ENCODE peak calls at places on chromosomes 6 and 20, in seven cellular contexts. One of them, this sample, is unnamed.
A peak's percentile ranks its signal among the peaks of the same experiment; 100 is the strongest.

GRCh38 chr6:169990095-169991030 is 238.9 kb downstream of the ERMARD start:
- DNase-seq in colonic mucosa: no peak
- DNase-seq in uterus: peak; percentile 10
- DNase-seq in AG10803: no peak
- DNase-seq in pancreas: peak; percentile 39
- DNase-seq in OCI-LY7: peak; percentile 58
- DNase-seq in thoracic aorta: no peak
- DNase-seq in this sample: no peak

GRCh38 chr6:22149501-22150490 is 147.0 kb downstream of the PRL start:
- DNase-seq in colonic mucosa: no peak
- DNase-seq in uterus: no peak
- DNase-seq in AG10803: no peak
- DNase-seq in pancreas: no peak
- DNase-seq in OCI-LY7: no peak
- DNase-seq in thoracic aorta: no peak
- DNase-seq in this sample: peak; percentile 36

GRCh38 chr6:38170666-38171065 is 351.1 kb downstream of the ZFAND3 start:
- DNase-seq in colonic mucosa: no peak
- DNase-seq in uterus: no peak
- DNase-seq in AG10803: no peak
- DNase-seq in pancreas: no peak
- DNase-seq in OCI-LY7: no peak
- DNase-seq in thoracic aorta: no peak
- DNase-seq in this sample: no peak

GRCh38 chr6:6884193-6884627 is 223.6 kb upstream of the RREB1 start:
- DNase-seq in colonic mucosa: no peak
- DNase-seq in uterus: no peak
- DNase-seq in AG10803: peak; percentile 8
- DNase-seq in pancreas: no peak
- DNase-seq in OCI-LY7: no peak
- DNase-seq in thoracic aorta: no peak
- DNase-seq in this sample: no peak

GRCh38 chr6:8481727-8482126 is 46.4 kb upstream of the SLC35B3 start:
- DNase-seq in colonic mucosa: no peak
- DNase-seq in uterus: no peak
- DNase-seq in AG10803: peak; percentile 15
- DNase-seq in pancreas: no peak
- DNase-seq in OCI-LY7: no peak
- DNase-seq in thoracic aorta: no peak
- DNase-seq in this sample: no peak

GRCh38 chr6:133424359-133424758 is 183.2 kb downstream of the EYA4 start:
- DNase-seq in colonic mucosa: no peak
- DNase-seq in uterus: no peak
- DNase-seq in AG10803: no peak
- DNase-seq in pancreas: no peak
- DNase-seq in OCI-LY7: no peak
- DNase-seq in thoracic aorta: no peak
- DNase-seq in this sample: no peak

GRCh38 chr6:115759051-115759450 is 301.6 kb downstream of the FRK start:
- DNase-seq in colonic mucosa: no peak
- DNase-seq in uterus: no peak
- DNase-seq in AG10803: no peak
- DNase-seq in pancreas: no peak
- DNase-seq in OCI-LY7: no peak
- DNase-seq in thoracic aorta: no peak
- DNase-seq in this sample: no peak

GRCh38 chr20:34177060-34177459 is 64.2 kb upstream of the ASIP start:
- DNase-seq in colonic mucosa: no peak
- DNase-seq in uterus: no peak
- DNase-seq in AG10803: no peak
- DNase-seq in pancreas: no peak
- DNase-seq in OCI-LY7: no peak
- DNase-seq in thoracic aorta: no peak
- DNase-seq in this sample: no peak

GRCh38 chr20:14522595-14522994 is 185.2 kb upstream of the FLRT3 start:
- DNase-seq in colonic mucosa: no peak
- DNase-seq in uterus: no peak
- DNase-seq in AG10803: no peak
- DNase-seq in pancreas: no peak
- DNase-seq in OCI-LY7: no peak
- DNase-seq in thoracic aorta: no peak
- DNase-seq in this sample: no peak

GRCh38 chr6:166420351-166420750 is 37.6 kb upstream of the MPC1 start:
- DNase-seq in colonic mucosa: no peak
- DNase-seq in uterus: no peak
- DNase-seq in AG10803: peak; percentile 34
- DNase-seq in pancreas: no peak
- DNase-seq in OCI-LY7: no peak
- DNase-seq in thoracic aorta: no peak
- DNase-seq in this sample: no peak

GRCh38 chr20:15834857-15835256 is 738.4 kb downstream of the KIF16B start:
- DNase-seq in colonic mucosa: no peak
- DNase-seq in uterus: no peak
- DNase-seq in AG10803: no peak
- DNase-seq in pancreas: no peak
- DNase-seq in OCI-LY7: no peak
- DNase-seq in thoracic aorta: no peak
- DNase-seq in this sample: no peak

GRCh38 chr6:14796974-14797762 is 448.7 kb upstream of the JARID2 start:
- DNase-seq in colonic mucosa: no peak
- DNase-seq in uterus: no peak
- DNase-seq in AG10803: peak; percentile 84
- DNase-seq in pancreas: no peak
- DNase-seq in OCI-LY7: peak; percentile 33
- DNase-seq in thoracic aorta: no peak
- DNase-seq in this sample: no peak

GRCh38 chr6:25392372-25392771 is 113.2 kb downstream of the CARMIL1 start:
- DNase-seq in colonic mucosa: no peak
- DNase-seq in uterus: no peak
- DNase-seq in AG10803: peak; percentile 36
- DNase-seq in pancreas: no peak
- DNase-seq in OCI-LY7: no peak
- DNase-seq in thoracic aorta: no peak
- DNase-seq in this sample: no peak

GRCh38 chr6:49849121-49849907 is 17.0 kb downstream of the CRISP1 start:
- DNase-seq in colonic mucosa: no peak
- DNase-seq in uterus: no peak
- DNase-seq in AG10803: peak; percentile 54
- DNase-seq in pancreas: no peak
- DNase-seq in OCI-LY7: peak; percentile 72
- DNase-seq in thoracic aorta: no peak
- DNase-seq in this sample: no peak

GRCh38 chr6:1593958-1594314 is 15.8 kb upstream of the FOXC1 start:
- DNase-seq in colonic mucosa: no peak
- DNase-seq in uterus: no peak
- DNase-seq in AG10803: no peak
- DNase-seq in pancreas: no peak
- DNase-seq in OCI-LY7: no peak
- DNase-seq in thoracic aorta: no peak
- DNase-seq in this sample: no peak

GRCh38 chr6:33761922-33762629 is 15.4 kb upstream of the IP6K3 start:
- DNase-seq in colonic mucosa: peak; percentile 83
- DNase-seq in uterus: peak; percentile 44
- DNase-seq in AG10803: peak; percentile 53
- DNase-seq in pancreas: peak; percentile 77
- DNase-seq in OCI-LY7: peak; percentile 52
- DNase-seq in thoracic aorta: no peak
- DNase-seq in this sample: peak; percentile 65

GRCh38 chr6:2185056-2185455 is 60.3 kb downstream of the GMDS start:
- DNase-seq in colonic mucosa: no peak
- DNase-seq in uterus: no peak
- DNase-seq in AG10803: no peak
- DNase-seq in pancreas: no peak
- DNase-seq in OCI-LY7: no peak
- DNase-seq in thoracic aorta: no peak
- DNase-seq in this sample: no peak

GRCh38 chr6:43950731-43951062 is 176.6 kb downstream of the MRPL14 start:
- DNase-seq in colonic mucosa: no peak
- DNase-seq in uterus: no peak
- DNase-seq in AG10803: no peak
- DNase-seq in pancreas: peak; percentile 11
- DNase-seq in OCI-LY7: no peak
- DNase-seq in thoracic aorta: no peak
- DNase-seq in this sample: no peak

GRCh38 chr6:166277021-166277420 is 31.2 kb downstream of the PRR18 start:
- DNase-seq in colonic mucosa: no peak
- DNase-seq in uterus: no peak
- DNase-seq in AG10803: peak; percentile 54
- DNase-seq in pancreas: no peak
- DNase-seq in OCI-LY7: no peak
- DNase-seq in thoracic aorta: no peak
- DNase-seq in this sample: no peak

GRCh38 chr6:21342496-21342895 is 251.1 kb upstream of the SOX4 start:
- DNase-seq in colonic mucosa: no peak
- DNase-seq in uterus: no peak
- DNase-seq in AG10803: peak; percentile 8
- DNase-seq in pancreas: no peak
- DNase-seq in OCI-LY7: no peak
- DNase-seq in thoracic aorta: no peak
- DNase-seq in this sample: no peak

DNA sequence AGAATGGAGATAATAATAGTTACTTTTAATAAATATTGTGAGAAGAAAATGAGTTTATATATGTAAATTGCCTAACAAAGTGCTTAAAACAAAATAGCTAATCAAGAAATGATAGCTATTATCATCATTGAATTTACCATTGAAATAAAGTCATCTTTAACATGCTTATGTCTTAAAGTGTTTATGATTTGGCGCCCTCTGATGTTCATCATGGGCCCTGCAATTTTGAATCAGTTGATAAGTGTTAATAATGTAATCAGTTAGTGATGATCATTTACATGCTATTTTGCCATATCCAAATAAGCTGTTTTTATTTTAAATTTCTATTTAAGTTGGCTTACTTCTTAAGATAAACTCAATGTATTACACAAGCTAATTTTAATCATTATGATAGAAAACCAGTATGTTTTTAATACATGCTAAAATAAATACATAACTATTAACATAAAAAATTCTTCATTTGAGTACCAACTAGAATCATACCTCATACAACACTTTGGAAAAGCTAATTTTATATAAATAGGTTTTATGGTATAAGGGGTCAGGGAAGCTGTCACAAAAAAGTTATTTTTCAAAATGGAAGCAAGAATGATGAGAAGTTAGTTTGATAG is 39.2 kb upstream of the TPD52L1 start:
- DNase-seq in colonic mucosa: peak; percentile 60
- DNase-seq in uterus: peak; percentile 28
- DNase-seq in AG10803: peak; percentile 63
- DNase-seq in pancreas: no peak
- DNase-seq in OCI-LY7: peak; percentile 41
- DNase-seq in thoracic aorta: no peak
- DNase-seq in this sample: peak; percentile 31
- TF ChIP-seq CTCF in colonic mucosa: peak; percentile 87
- TF ChIP-seq CTCF in uterus: peak; percentile 83
- TF ChIP-seq CTCF in AG10803: peak; percentile 95
- TF ChIP-seq CTCF in pancreas: peak; percentile 70
- TF ChIP-seq CTCF in OCI-LY7: peak; percentile 93
- TF ChIP-seq CTCF in thoracic aorta: peak; percentile 68
- TF ChIP-seq CTCF in this sample: peak; percentile 91

GRCh38 chr6:117191009-117191408 is 74.3 kb upstream of the VGLL2 start:
- DNase-seq in colonic mucosa: no peak
- DNase-seq in uterus: no peak
- DNase-seq in AG10803: no peak
- DNase-seq in pancreas: no peak
- DNase-seq in OCI-LY7: no peak
- DNase-seq in thoracic aorta: no peak
- DNase-seq in this sample: no peak

GRCh38 chr6:117191448-117191847 is 73.9 kb upstream of the VGLL2 start:
- DNase-seq in colonic mucosa: no peak
- DNase-seq in uterus: no peak
- DNase-seq in AG10803: no peak
- DNase-seq in pancreas: no peak
- DNase-seq in OCI-LY7: no peak
- DNase-seq in thoracic aorta: no peak
- DNase-seq in this sample: no peak

GRCh38 chr6:117188627-117189201 is 76.6 kb upstream of the VGLL2 start:
- DNase-seq in colonic mucosa: no peak
- DNase-seq in uterus: no peak
- DNase-seq in AG10803: no peak
- DNase-seq in pancreas: no peak
- DNase-seq in OCI-LY7: peak; percentile 16
- DNase-seq in thoracic aorta: no peak
- DNase-seq in this sample: no peak
- TF ChIP-seq CTCF in colonic mucosa: no peak
- TF ChIP-seq CTCF in uterus: no peak
- TF ChIP-seq CTCF in AG10803: peak; percentile 27
- TF ChIP-seq CTCF in pancreas: no peak
- TF ChIP-seq CTCF in OCI-LY7: peak; percentile 81
- TF ChIP-seq CTCF in thoracic aorta: no peak
- TF ChIP-seq CTCF in this sample: peak; percentile 65

DNA sequence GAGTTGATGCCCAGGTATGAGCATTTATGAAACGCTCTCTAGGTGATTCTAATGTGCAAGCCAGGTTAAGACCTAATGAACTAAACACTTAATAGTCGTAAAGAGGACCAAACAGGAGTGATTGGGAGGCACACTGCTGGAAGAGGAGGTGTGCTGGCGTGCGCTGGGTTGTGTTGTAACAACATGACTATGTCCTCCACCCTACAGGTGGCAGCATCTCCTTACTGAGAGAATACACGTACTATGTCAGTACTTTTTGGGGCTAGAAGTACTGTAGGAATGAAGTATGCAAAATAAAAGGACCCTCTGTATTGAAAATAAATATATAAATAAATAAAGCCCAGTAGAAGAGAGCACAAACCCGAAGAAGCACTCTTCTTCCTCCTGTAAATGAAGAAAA is 11.9 kb downstream of the C6orf89 start:
- DNase-seq in colonic mucosa: no peak
- DNase-seq in uterus: no peak
- DNase-seq in AG10803: no peak
- DNase-seq in pancreas: no peak
- DNase-seq in OCI-LY7: peak; percentile 12
- DNase-seq in thoracic aorta: no peak
- DNase-seq in this sample: no peak
- TF ChIP-seq CTCF in colonic mucosa: no peak
- TF ChIP-seq CTCF in uterus: peak; percentile 17
- TF ChIP-seq CTCF in AG10803: peak; percentile 32
- TF ChIP-seq CTCF in pancreas: no peak
- TF ChIP-seq CTCF in OCI-LY7: peak; percentile 60
- TF ChIP-seq CTCF in thoracic aorta: no peak
- TF ChIP-seq CTCF in this sample: no peak

DNA sequence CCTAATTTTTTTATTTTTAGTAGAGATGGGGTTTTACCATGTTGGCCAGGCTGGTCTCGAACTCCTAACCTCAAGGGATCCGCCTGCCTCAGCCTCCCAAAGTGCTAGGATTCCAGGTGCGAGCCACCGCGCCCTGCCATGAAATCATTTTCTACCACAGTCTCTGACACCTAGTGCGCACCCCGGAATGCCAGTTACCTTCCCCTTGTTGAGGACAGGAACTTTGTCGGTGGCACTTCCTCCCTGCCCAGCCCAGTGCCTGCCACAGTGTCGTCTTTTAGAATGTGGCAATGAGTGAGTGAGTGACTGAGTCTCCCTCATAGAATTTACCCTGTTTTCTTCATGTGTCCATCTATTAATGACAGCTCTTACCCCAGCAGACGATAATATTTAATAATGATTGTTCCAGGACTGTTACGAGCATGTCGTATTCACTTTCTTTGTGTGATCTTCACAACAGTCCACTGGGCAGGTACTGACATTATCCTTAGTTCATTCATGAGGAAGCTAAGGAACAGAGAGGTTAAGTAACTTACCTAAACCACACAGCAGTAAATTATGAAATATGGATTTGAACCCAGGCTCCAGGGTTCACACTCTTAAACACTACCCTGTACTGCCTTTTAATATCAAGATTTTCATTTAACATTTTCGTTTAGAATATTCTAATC is 1.8 kb downstream of the OSBPL2 start:
- DNase-seq in colonic mucosa: no peak
- DNase-seq in uterus: no peak
- DNase-seq in AG10803: no peak
- DNase-seq in pancreas: no peak
- DNase-seq in OCI-LY7: no peak
- DNase-seq in thoracic aorta: no peak
- DNase-seq in this sample: no peak
- TF ChIP-seq CTCF in colonic mucosa: no peak
- TF ChIP-seq CTCF in uterus: no peak
- TF ChIP-seq CTCF in AG10803: no peak
- TF ChIP-seq CTCF in pancreas: no peak
- TF ChIP-seq CTCF in OCI-LY7: no peak
- TF ChIP-seq CTCF in thoracic aorta: no peak
- TF ChIP-seq CTCF in this sample: no peak

This sample was measured in neural crest cell.